ENCODE peak calls at places on chromosomes 5 and 9, in ten cellular contexts. V is MM.1S; I is ACHN; Z is uterus; J is AG09319; W is upper lobe of right lung; S is epithelial cell of esophagus; L is heart left ventricle; A is stimulated activated CD4-positive, alpha-beta T cell treated with anti-CD3 and anti-CD28 coated beads, Interleukin-1b, Interleukin-23, amount 100 ng/mL, for 1 hour; D is HuH-7. T is an unnamed sample.

GRCh38 chr5:176619203-176619568 is 9.2 kb upstream of the GPRIN1 start:
- DNase-seq in J (peak), A (peak), V (no peak), I (peak), S (peak), D (no peak), L (peak), W (peak), Z (no peak), T (no peak)

GRCh38 chr5:135194573-135195266 is 160.7 kb upstream of the PITX1 start:
- DNase-seq in D (no peak), S (no peak), V (no peak), J (peak), W (no peak), L (no peak), A (no peak), Z (peak), I (no peak), T (no peak)

GRCh38 chr5:175696139-175696854 is 38.4 kb downstream of the HRH2 start:
- DNase-seq in Z (peak), D (peak), S (no peak), L (peak), J (no peak), W (peak), I (peak), V (no peak), A (peak), T (no peak)

GRCh38 chr9:98330831-98331230 is 75.4 kb upstream of the TBC1D2 start:
- DNase-seq in Z (no peak), D (no peak), I (no peak), J (peak), S (no peak), W (no peak), V (no peak), A (no peak), L (no peak), T (no peak)

GRCh38 chr9:123081824-123082223 is 48.4 kb downstream of the GPR21 start:
- DNase-seq in J (peak), W (no peak), S (peak), L (no peak), D (no peak), V (peak), A (no peak), Z (no peak), I (peak), T (no peak)

GRCh38 chr9:130701059-130702022 is 7.8 kb downstream of the EXOSC2 start:
- DNase-seq in A (peak), I (peak), W (peak), L (peak), V (peak), S (peak), D (peak), Z (peak), J (peak), T (no peak)

GRCh38 chr5:132813599-132814440 is 718 bp downstream of the SOWAHA start:
- DNase-seq in W (no peak), L (no peak), D (peak), V (peak), S (peak), Z (no peak), I (peak), J (no peak), A (no peak), T (no peak)

GRCh38 chr9:137300607-137301085 is 1.4 kb downstream of the NRARP start:
- DNase-seq in S (no peak), L (no peak), A (no peak), J (no peak), D (no peak), W (no peak), V (no peak), I (no peak), Z (no peak), T (no peak)

GRCh38 chr5:172098883-172099282 is 89.1 kb downstream of the STK10 start:
- DNase-seq in I (no peak), J (no peak), A (no peak), V (no peak), Z (no peak), L (no peak), S (no peak), W (no peak), D (no peak), T (no peak)

GRCh38 chr5:177983763-177984564 is 12.1 kb downstream of the PROP1 start:
- DNase-seq in Z (no peak), D (no peak), L (no peak), A (no peak), S (no peak), I (no peak), J (no peak), V (no peak), W (no peak), T (no peak)

GRCh38 chr9:125749951-125750655 is 2.9 kb downstream of the PBX3 start:
- DNase-seq in V (no peak), I (no peak), J (no peak), L (no peak), Z (no peak), S (peak), D (peak), A (no peak), W (no peak), T (no peak)

GRCh38 chr9:132820545-132820944 is 57.5 kb downstream of the AK8 start:
- DNase-seq in D (no peak), A (no peak), I (no peak), Z (no peak), J (no peak), V (no peak), W (no peak), L (no peak), S (no peak), T (no peak)

GRCh38 chr9:91433180-91433579 is 9.5 kb upstream of the NFIL3 start:
- DNase-seq in D (peak), V (peak), W (no peak), A (no peak), S (peak), Z (no peak), L (no peak), J (peak), I (peak), T (no peak)

GRCh38 chr5:36059571-36060515 is 6.8 kb downstream of the UGT3A2 start:
- DNase-seq in L (no peak), V (no peak), I (no peak), D (no peak), A (no peak), J (peak), Z (no peak), W (no peak), S (peak), T (no peak)

GRCh38 chr5:34967540-34967939 is 38.2 kb downstream of the DNAJC21 start:
- DNase-seq in S (no peak), W (no peak), J (no peak), A (no peak), D (no peak), Z (no peak), L (no peak), I (no peak), V (no peak), T (no peak)

GRCh38 chr5:111584651-111585050 is 72.3 kb upstream of the STARD4 start:
- DNase-seq in Z (no peak), W (no peak), A (no peak), S (peak), I (no peak), L (no peak), V (no peak), J (no peak), D (no peak), T (no peak)

GRCh38 chr9:120989065-120989464 is 61.0 kb downstream of the C5 start:
- DNase-seq in I (no peak), V (no peak), S (no peak), L (no peak), Z (no peak), W (no peak), D (no peak), J (no peak), A (no peak), T (no peak)

GRCh38 chr5:69295088-69295754 is 37.4 kb downstream of the CCDC125 start:
- DNase-seq in V (no peak), W (no peak), D (no peak), S (peak), J (no peak), Z (no peak), A (no peak), I (peak), L (no peak), T (no peak)

GRCh38 chr9:75990181-75990580 is 99.7 kb downstream of the PCSK5 start:
- DNase-seq in J (no peak), D (no peak), A (no peak), W (no peak), L (no peak), V (no peak), Z (no peak), I (no peak), S (no peak), T (no peak)

GRCh38 chr5:171492781-171493180 is 73.3 kb downstream of the FGF18 start:
- DNase-seq in D (no peak), Z (no peak), W (no peak), A (no peak), S (no peak), L (no peak), J (peak), I (peak), V (no peak), T (no peak)

GRCh38 chr5:105807251-105807650 is 1863.5 kb downstream of the EFNA5 start:
- DNase-seq in J (no peak), A (no peak), V (no peak), L (no peak), Z (no peak), D (no peak), I (no peak), W (no peak), S (no peak), T (no peak)

T was measured in cortex of kidney.